ENCODE peak calls at places on chromosomes 6 and 20, in eight cellular contexts. One of them, this sample, is unnamed.

GRCh38 chr6:85452441-85452881 is 2.6 kb downstream of the NT5E start:
- DNase-seq in neural progenitor cell: no peak
- DNase-seq in NCI-H524: no peak
- DNase-seq in T-cell: no peak
- DNase-seq in NCI-H1436: no peak
- DNase-seq in DND-41: no peak
- DNase-seq in NCI-H1417: no peak
- DNase-seq in bronchial epithelial cell: peak
- DNase-seq in this sample: no peak

GRCh38 chr20:16580127-16580526 is 6.9 kb upstream of the KIF16B start:
- DNase-seq in NCI-H524: peak
- DNase-seq in NCI-H1436: no peak
- DNase-seq in DND-41: no peak
- DNase-seq in NCI-H1417: peak
- DNase-seq in bronchial epithelial cell: peak
- DNase-seq in neural progenitor cell: peak
- DNase-seq in T-cell: no peak
- DNase-seq in this sample: peak

GRCh38 chr6:95017922-95018321 is 559.4 kb upstream of the MANEA start:
- DNase-seq in DND-41: no peak
- DNase-seq in NCI-H1436: no peak
- DNase-seq in NCI-H524: no peak
- DNase-seq in NCI-H1417: no peak
- DNase-seq in T-cell: no peak
- DNase-seq in bronchial epithelial cell: no peak
- DNase-seq in neural progenitor cell: no peak
- DNase-seq in this sample: no peak

GRCh38 chr6:87945966-87946365 is 101.7 kb upstream of the SPACA1 start:
- DNase-seq in T-cell: no peak
- DNase-seq in DND-41: no peak
- DNase-seq in NCI-H524: no peak
- DNase-seq in NCI-H1417: peak
- DNase-seq in neural progenitor cell: no peak
- DNase-seq in NCI-H1436: peak
- DNase-seq in bronchial epithelial cell: peak
- DNase-seq in this sample: no peak

GRCh38 chr20:47764154-47764734 is 21.0 kb downstream of the SULF2 start:
- DNase-seq in T-cell: no peak
- DNase-seq in neural progenitor cell: no peak
- DNase-seq in DND-41: no peak
- DNase-seq in NCI-H1436: no peak
- DNase-seq in bronchial epithelial cell: no peak
- DNase-seq in NCI-H524: no peak
- DNase-seq in NCI-H1417: no peak
- DNase-seq in this sample: no peak

GRCh38 chr6:39493717-39494116 is 171.2 kb upstream of the KCNK16 start:
- DNase-seq in NCI-H524: no peak
- DNase-seq in T-cell: no peak
- DNase-seq in NCI-H1436: no peak
- DNase-seq in DND-41: no peak
- DNase-seq in neural progenitor cell: no peak
- DNase-seq in NCI-H1417: no peak
- DNase-seq in bronchial epithelial cell: no peak
- DNase-seq in this sample: no peak

GRCh38 chr6:140462495-140463311 is 1088.3 kb upstream of the CITED2 start:
- DNase-seq in T-cell: no peak
- DNase-seq in NCI-H1417: peak
- DNase-seq in NCI-H1436: no peak
- DNase-seq in neural progenitor cell: no peak
- DNase-seq in bronchial epithelial cell: peak
- DNase-seq in NCI-H524: no peak
- DNase-seq in DND-41: no peak
- DNase-seq in this sample: peak

GRCh38 chr6:52574709-52575489 is 2.0 kb downstream of the TRAM2 start:
- DNase-seq in NCI-H524: no peak
- DNase-seq in NCI-H1436: no peak
- DNase-seq in neural progenitor cell: no peak
- DNase-seq in T-cell: peak
- DNase-seq in bronchial epithelial cell: no peak
- DNase-seq in DND-41: peak
- DNase-seq in NCI-H1417: no peak
- DNase-seq in this sample: no peak

GRCh38 chr20:63915471-63915870 is 20.5 kb downstream of the DNAJC5 start:
- DNase-seq in NCI-H1436: no peak
- DNase-seq in neural progenitor cell: no peak
- DNase-seq in T-cell: no peak
- DNase-seq in NCI-H1417: no peak
- DNase-seq in NCI-H524: no peak
- DNase-seq in bronchial epithelial cell: no peak
- DNase-seq in DND-41: no peak
- DNase-seq in this sample: no peak

GRCh38 chr6:149314325-149314724 is 3.2 kb upstream of the TAB2 start:
- DNase-seq in bronchial epithelial cell: no peak
- DNase-seq in neural progenitor cell: no peak
- DNase-seq in T-cell: no peak
- DNase-seq in NCI-H1436: no peak
- DNase-seq in NCI-H1417: no peak
- DNase-seq in DND-41: no peak
- DNase-seq in NCI-H524: peak
- DNase-seq in this sample: no peak

GRCh38 chr6:165883851-165884640 is 221.0 kb upstream of the PDE10A start:
- DNase-seq in NCI-H524: no peak
- DNase-seq in T-cell: no peak
- DNase-seq in DND-41: no peak
- DNase-seq in NCI-H1417: no peak
- DNase-seq in NCI-H1436: no peak
- DNase-seq in neural progenitor cell: no peak
- DNase-seq in bronchial epithelial cell: peak
- DNase-seq in this sample: peak

GRCh38 chr6:19413323-19413722 is 423.8 kb upstream of the ID4 start:
- DNase-seq in T-cell: no peak
- DNase-seq in neural progenitor cell: no peak
- DNase-seq in NCI-H1436: no peak
- DNase-seq in NCI-H524: no peak
- DNase-seq in NCI-H1417: no peak
- DNase-seq in DND-41: no peak
- DNase-seq in bronchial epithelial cell: peak
- DNase-seq in this sample: no peak

GRCh38 chr6:149153100-149153499 is 164.4 kb upstream of the TAB2 start:
- DNase-seq in bronchial epithelial cell: no peak
- DNase-seq in NCI-H1417: no peak
- DNase-seq in neural progenitor cell: no peak
- DNase-seq in NCI-H524: peak
- DNase-seq in T-cell: no peak
- DNase-seq in NCI-H1436: no peak
- DNase-seq in DND-41: no peak
- DNase-seq in this sample: no peak

GRCh38 chr6:1536526-1537429 is 72.9 kb upstream of the FOXC1 start:
- DNase-seq in NCI-H524: no peak
- DNase-seq in neural progenitor cell: no peak
- DNase-seq in NCI-H1417: no peak
- DNase-seq in NCI-H1436: no peak
- DNase-seq in T-cell: no peak
- DNase-seq in bronchial epithelial cell: no peak
- DNase-seq in DND-41: no peak
- DNase-seq in this sample: no peak

GRCh38 chr6:7058250-7058923 is 49.4 kb upstream of the RREB1 start:
- DNase-seq in NCI-H524: no peak
- DNase-seq in NCI-H1436: no peak
- DNase-seq in DND-41: peak
- DNase-seq in T-cell: no peak
- DNase-seq in NCI-H1417: no peak
- DNase-seq in bronchial epithelial cell: peak
- DNase-seq in neural progenitor cell: no peak
- DNase-seq in this sample: peak

GRCh38 chr6:106870069-106870468 is 104.5 kb downstream of the CD24 start:
- DNase-seq in NCI-H524: no peak
- DNase-seq in neural progenitor cell: no peak
- DNase-seq in DND-41: no peak
- DNase-seq in bronchial epithelial cell: peak
- DNase-seq in NCI-H1436: no peak
- DNase-seq in NCI-H1417: no peak
- DNase-seq in T-cell: no peak
- DNase-seq in this sample: no peak

GRCh38 chr6:156423075-156423474 is 354.1 kb upstream of the ARID1B start:
- DNase-seq in NCI-H1417: no peak
- DNase-seq in NCI-H524: no peak
- DNase-seq in bronchial epithelial cell: no peak
- DNase-seq in NCI-H1436: no peak
- DNase-seq in DND-41: peak
- DNase-seq in neural progenitor cell: no peak
- DNase-seq in T-cell: no peak
- DNase-seq in this sample: no peak

GRCh38 chr6:23412770-23413169 is 713.2 kb upstream of the NRSN1 start:
- DNase-seq in NCI-H1436: no peak
- DNase-seq in T-cell: no peak
- DNase-seq in DND-41: no peak
- DNase-seq in neural progenitor cell: no peak
- DNase-seq in bronchial epithelial cell: peak
- DNase-seq in NCI-H524: no peak
- DNase-seq in NCI-H1417: no peak
- DNase-seq in this sample: no peak

GRCh38 chr6:130366011-130366963 is at the start of gene TMEM200A:
- DNase-seq in T-cell: no peak
- DNase-seq in DND-41: no peak
- DNase-seq in NCI-H524: no peak
- DNase-seq in bronchial epithelial cell: peak
- DNase-seq in NCI-H1417: peak
- DNase-seq in neural progenitor cell: peak
- DNase-seq in NCI-H1436: no peak
- DNase-seq in this sample: peak

GRCh38 chr6:152049502-152049901 is 242.0 kb downstream of the ESR1 start:
- DNase-seq in NCI-H1436: no peak
- DNase-seq in T-cell: no peak
- DNase-seq in neural progenitor cell: no peak
- DNase-seq in bronchial epithelial cell: no peak
- DNase-seq in NCI-H1417: peak
- DNase-seq in NCI-H524: no peak
- DNase-seq in DND-41: no peak
- DNase-seq in this sample: no peak

This sample was measured in DMS53.